ENCODE peak calls at places on chromosomes 5 and 9, in seven cellular contexts. C is PC-9, W is H9, Z is OCI-LY7, B is A673, L is neuronal stem cell, Q is cardiac muscle cell. M is an unnamed sample. For H3K9me3, the result is how much of the 10 kb centered on the place peaks cover.

GRCh38 chr9:134044944-134045343 is 19.7 kb downstream of the BRD3OS start:
- DNase-seq in C (no peak), W (no peak), Z (no peak), B (no peak), L (no peak), Q (no peak), M (no peak)

GRCh38 chr5:4879693-4880303 is 260.3 kb upstream of the ADAMTS16 start:
- DNase-seq in C (peak), W (peak), Z (peak), B (peak), L (peak), Q (peak), M (peak)

GRCh38 chr5:77630246-77631165 is 8.0 kb downstream of the OTP start:
- DNase-seq in C (peak), W (peak), Z (no peak), B (peak), L (no peak), Q (peak), M (peak)

GRCh38 chr9:126793686-126794417 is 11.0 kb upstream of the ZBTB43 start:
- DNase-seq in C (no peak), W (no peak), Z (no peak), B (no peak), L (no peak), Q (no peak), M (no peak)

GRCh38 chr5:176793736-176794135 is 16.6 kb upstream of the UNC5A start:
- DNase-seq in C (no peak), W (no peak), Z (no peak), B (no peak), L (no peak), Q (no peak), M (no peak)

GRCh38 chr5:37837101-37838032 is 2.5 kb downstream of the GDNF start:
- DNase-seq in C (no peak), W (peak), Z (peak), B (peak), L (peak), Q (peak), M (peak)

GRCh38 chr9:97292200-97292599 is 15.3 kb upstream of the CCDC180 start:
- DNase-seq in C (no peak), W (no peak), Z (no peak), B (no peak), L (no peak), Q (no peak), M (no peak)

GRCh38 chr9:503881-504852 is 289.5 kb downstream of the DOCK8 start:
- DNase-seq in C (peak), W (peak), Z (peak), B (peak), L (peak), Q (peak), M (peak)

GRCh38 chr9:8883313-8883712 is 1083.7 kb upstream of the DMAC1 start:
- DNase-seq in C (no peak), W (no peak), Z (no peak), B (no peak), L (no peak), Q (no peak), M (no peak)

GRCh38 chr5:40734986-40735385 is 20.8 kb downstream of the TTC33 start:
- DNase-seq in C (no peak), W (no peak), Z (no peak), B (no peak), L (no peak), Q (no peak), M (no peak)

GRCh38 chr5:95784514-95785302 is 37.8 kb downstream of the GLRX start:
- DNase-seq in C (no peak), W (no peak), Z (no peak), B (no peak), L (no peak), Q (no peak), M (no peak)

GRCh38 chr5:55497712-55498111 is 37.1 kb downstream of the PLPP1 start:
- DNase-seq in C (no peak), W (no peak), Z (no peak), B (no peak), L (no peak), Q (peak), M (no peak)

GRCh38 chr9:133286523-133286922 is 11.5 kb upstream of the ABO start:
- DNase-seq in C (no peak), W (no peak), Z (no peak), B (no peak), L (no peak), Q (no peak), M (no peak)

GRCh38 chr9:111559000-111559610 is 34.1 kb downstream of the ZNF483 start:
- DNase-seq in C (peak), W (no peak), Z (no peak), B (no peak), L (no peak), Q (no peak), M (no peak)

GRCh38 chr5:139389701-139390638 is at the start of gene MZB1:
- DNase-seq in C (no peak), W (no peak), Z (peak), B (no peak), L (no peak), Q (no peak), M (no peak)

GRCh38 chr5:76169536-76169935 is 86.4 kb downstream of the SV2C start:
- DNase-seq in C (no peak), W (no peak), Z (no peak), B (no peak), L (no peak), Q (no peak), M (no peak)

GRCh38 chr5:91417219-91417618 is 34.1 kb upstream of the ARRDC3 start:
- DNase-seq in C (no peak), W (no peak), Z (no peak), B (no peak), L (no peak), Q (no peak), M (no peak)

GRCh38 chr5:91296691-91297143 is 86.4 kb downstream of the ARRDC3 start:
- DNase-seq in C (peak), W (no peak), Z (no peak), B (no peak), L (no peak), Q (no peak), M (no peak)

GRCh38 chr5:30804739-30805313 is 388.7 kb upstream of the CDH6 start:
- DNase-seq in C (no peak), W (peak), Z (no peak), B (peak), L (no peak), Q (no peak), M (no peak)

GRCh38 chr5:139658928-139659667 is 10.9 kb downstream of the CXXC5 start:
- DNase-seq in C (no peak), W (no peak), Z (no peak), B (peak), L (no peak), Q (peak), M (peak)

GRCh38 chr5:140041492-140042421 is 1.3 kb downstream of the NRG2 start:
- DNase-seq in C (peak), W (peak), Z (no peak), B (peak), L (no peak), Q (peak), M (peak)

GRCh38 chr5:157575096-157575872 is at the start of gene ADAM19:
- DNase-seq in C (no peak), W (no peak), Z (peak), B (peak), L (peak), Q (peak), M (peak)

GRCh38 chr5:112738180-112738560 is 485 bp downstream of the APC start:
- DNase-seq in C (no peak), W (no peak), Z (peak), B (peak), L (peak), Q (no peak), M (no peak)

GRCh38 chr5:139854029-139854605 is 58.5 kb downstream of the PSD2 start:
- DNase-seq in C (no peak), W (no peak), Z (no peak), B (no peak), L (no peak), Q (no peak), M (no peak)

GRCh38 chr9:111067472-111067871 is 29.2 kb upstream of the LPAR1 start:
- DNase-seq in C (no peak), W (no peak), Z (no peak), B (no peak), L (no peak), Q (no peak), M (no peak)

GRCh38 chr9:113622600-113623400 is 159.3 kb downstream of the RGS3 start:
- DNase-seq in C (peak), W (peak), Z (peak), B (peak), L (no peak), Q (peak), M (no peak)

GRCh38 chr9:109499631-109500120 is 1.6 kb upstream of the PTPN3 start:
- DNase-seq in C (no peak), W (peak), Z (no peak), B (peak), L (peak), Q (peak), M (peak)

GRCh38 chr9:137044502-137045177 is 1.3 kb downstream of the NPDC1 start:
- DNase-seq in C (no peak), W (no peak), Z (no peak), B (no peak), L (no peak), Q (no peak), M (no peak)

GRCh38 chr9:127362829-127363228 is 34.1 kb upstream of the SLC2A8 start:
- DNase-seq in C (no peak), W (no peak), Z (no peak), B (no peak), L (no peak), Q (no peak), M (no peak)

GRCh38 chr9:86763795-86764194 is 183.5 kb downstream of the GAS1 start:
- DNase-seq in C (no peak), W (no peak), Z (no peak), B (no peak), L (no peak), Q (no peak), M (no peak)

GRCh38 chr5:151805414-151806225 is 33.9 kb downstream of the G3BP1 start:
- DNase-seq in C (no peak), W (no peak), Z (no peak), B (no peak), L (no peak), Q (no peak), M (no peak)

GRCh38 chr5:110727025-110727314 is 499 bp upstream of the TMEM232 start:
- DNase-seq in C (no peak), W (no peak), Z (peak), B (no peak), L (no peak), Q (peak), M (no peak)

DNA sequence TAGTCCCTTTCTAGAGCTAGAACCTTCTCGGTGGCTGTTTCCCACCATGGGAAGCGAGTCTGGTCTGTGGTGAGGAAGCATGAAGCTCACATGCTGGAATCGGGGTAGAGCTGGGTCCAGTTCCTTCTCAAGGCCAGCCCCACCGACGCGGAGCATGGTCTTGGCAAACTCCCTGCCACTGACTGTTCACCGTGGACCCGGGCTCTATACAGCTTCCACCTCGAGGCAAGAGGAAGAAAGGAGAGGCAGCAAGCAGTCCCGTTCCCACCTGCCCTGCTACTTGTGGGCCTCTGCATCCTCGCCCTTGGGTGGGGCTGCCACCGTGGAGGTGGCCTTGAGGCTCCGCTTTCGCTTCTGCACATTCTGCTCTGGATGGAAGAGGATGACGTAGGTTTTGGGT is 13.7 kb downstream of the GRM6 start:
- DNase-seq in C (no peak), W (no peak), Z (no peak), B (no peak), L (no peak), Q (no peak), M (no peak)
- H3K9me3 ChIP-seq in C (under half), W (half or more), Z (under half), B (under half), L (half or more), Q (under half), M (under half)

GRCh38 chr9:138122676-138123075 is 245.1 kb downstream of the CACNA1B start:
- DNase-seq in C (no peak), W (no peak), Z (no peak), B (no peak), L (no peak), Q (no peak), M (no peak)

GRCh38 chr9:138120072-138120471 is 242.5 kb downstream of the CACNA1B start:
- DNase-seq in C (no peak), W (no peak), Z (no peak), B (no peak), L (no peak), Q (no peak), M (no peak)

GRCh38 chr9:138122201-138122600 is 244.6 kb downstream of the CACNA1B start:
- DNase-seq in C (no peak), W (no peak), Z (no peak), B (no peak), L (no peak), Q (no peak), M (no peak)

GRCh38 chr9:138120511-138121437 is 243.2 kb downstream of the CACNA1B start:
- DNase-seq in C (no peak), W (no peak), Z (no peak), B (no peak), L (no peak), Q (no peak), M (no peak)

GRCh38 chr9:138121438-138122050 is 244.0 kb downstream of the CACNA1B start:
- DNase-seq in C (no peak), W (no peak), Z (no peak), B (no peak), L (no peak), Q (no peak), M (no peak)
- H3K9me3 ChIP-seq in C (under half), W (half or more), Z (under half), B (under half), L (under half), Q (under half), M (under half)

DNA sequence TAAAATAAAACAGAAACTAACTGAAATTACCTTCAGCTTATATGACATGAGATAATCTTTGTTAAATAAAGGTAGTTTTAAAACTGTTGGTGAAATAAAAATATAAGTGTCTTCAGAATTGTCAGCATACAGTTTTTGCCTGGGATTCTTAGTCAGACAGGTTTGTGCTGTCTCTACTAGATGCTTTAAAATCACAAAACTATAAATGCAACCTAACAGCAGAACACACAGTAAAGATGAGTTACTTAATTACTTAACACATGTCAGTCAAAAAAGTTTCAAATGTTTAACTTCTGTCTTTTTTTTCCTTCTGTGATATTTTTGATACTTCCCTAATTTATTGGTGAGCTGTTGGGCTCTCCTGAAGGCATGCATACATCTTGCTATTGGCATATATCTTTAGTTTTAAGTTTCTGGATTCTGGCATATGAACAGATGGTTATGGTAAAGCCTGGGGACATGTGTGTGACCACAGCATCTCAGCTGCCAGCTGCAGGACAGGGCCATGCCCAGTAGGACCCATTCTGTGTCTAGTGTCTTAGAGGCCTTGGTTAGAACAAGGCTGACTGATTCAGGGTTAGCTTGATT is 231.1 kb upstream of the NUDT12 start:
- DNase-seq in C (no peak), W (no peak), Z (no peak), B (no peak), L (no peak), Q (no peak), M (no peak)
- H3K9me3 ChIP-seq in C (under half), W (under half), Z (under half), B (under half), L (under half), Q (under half), M (under half)

GRCh38 chr9:120902824-120903608 is 23.6 kb downstream of the TRAF1 start:
- DNase-seq in C (no peak), W (no peak), Z (peak), B (no peak), L (no peak), Q (no peak), M (no peak)
- H3K9me3 ChIP-seq in C (under half), W (under half), Z (under half), B (under half), L (under half), Q (under half), M (under half)

DNA sequence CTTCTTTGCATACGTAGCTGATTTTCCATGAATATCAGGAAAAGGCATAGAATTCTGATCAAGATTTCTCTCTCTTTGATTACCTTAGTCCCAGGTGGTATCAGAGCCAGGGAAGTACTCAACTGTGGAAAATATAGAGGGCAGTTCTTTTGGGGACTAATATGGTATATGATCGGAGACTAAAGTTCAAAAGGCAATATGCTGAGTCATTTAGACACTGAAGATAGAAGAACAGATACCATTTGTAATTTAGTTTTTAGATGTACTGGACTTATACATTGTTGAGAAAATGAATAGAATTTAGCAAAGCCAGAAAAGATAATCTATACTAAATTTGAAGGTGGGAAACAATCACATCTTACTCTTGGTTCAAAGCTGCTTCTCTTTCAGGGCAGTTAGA is 5.1 kb downstream of the PCDHB3 start:
- DNase-seq in C (no peak), W (no peak), Z (no peak), B (no peak), L (no peak), Q (no peak), M (no peak)
- H3K9me3 ChIP-seq in C (under half), W (under half), Z (under half), B (under half), L (under half), Q (under half), M (under half)

GRCh38 chr9:101397746-101398334 is 578 bp downstream of the MRPL50 start:
- DNase-seq in C (no peak), W (no peak), Z (no peak), B (no peak), L (no peak), Q (no peak), M (no peak)
- H3K9me3 ChIP-seq in C (under half), W (under half), Z (under half), B (under half), L (half or more), Q (under half), M (under half)

GRCh38 chr5:141261238-141261546 is 16.0 kb downstream of the PCDHB15 start:
- DNase-seq in C (no peak), W (no peak), Z (no peak), B (no peak), L (no peak), Q (no peak), M (no peak)
- H3K9me3 ChIP-seq in C (half or more), W (half or more), Z (under half), B (half or more), L (half or more), Q (under half), M (under half)

GRCh38 chr9:138104251-138105122 is 226.9 kb downstream of the CACNA1B start:
- DNase-seq in C (no peak), W (peak), Z (no peak), B (no peak), L (no peak), Q (no peak), M (peak)
- H3K9me3 ChIP-seq in C (under half), W (under half), Z (under half), B (under half), L (under half), Q (under half), M (under half)

GRCh38 chr5:136200761-136201160 is 7.8 kb upstream of the SMIM32 start:
- DNase-seq in C (no peak), W (no peak), Z (no peak), B (no peak), L (no peak), Q (no peak), M (no peak)
- H3K9me3 ChIP-seq in C (under half), W (under half), Z (under half), B (under half), L (under half), Q (under half), M (under half)

GRCh38 chr9:18896004-18896403 is 137.0 kb downstream of the SAXO1 start:
- DNase-seq in C (no peak), W (no peak), Z (no peak), B (no peak), L (no peak), Q (no peak), M (no peak)
- H3K9me3 ChIP-seq in C (under half), W (under half), Z (under half), B (under half), L (under half), Q (under half), M (under half)